ENCODE peak calls at places on chromosomes 7 and 10, in five cellular contexts. One of them, this sample, is unnamed.

GRCh38 chr10:4847580-4848020 is 21.6 kb downstream of the AKR1E2 start:
- DNase-seq in WTC11: no peak
- DNase-seq in activated CD4-positive, alpha-beta T cell treated with anti-CD3 and anti-CD28 coated beads for 4 hours: no peak
- DNase-seq in mesothelial cell of epicardium: no peak
- DNase-seq in adrenal gland: no peak
- DNase-seq in this sample: no peak

GRCh38 chr10:101123815-101124617 is 7.1 kb upstream of the TLX1 start:
- DNase-seq in activated CD4-positive, alpha-beta T cell treated with anti-CD3 and anti-CD28 coated beads for 4 hours: no peak
- DNase-seq in mesothelial cell of epicardium: no peak
- DNase-seq in adrenal gland: no peak
- DNase-seq in WTC11: no peak
- DNase-seq in this sample: no peak

GRCh38 chr7:74612015-74612829 is 45.3 kb upstream of the GTF2I start:
- DNase-seq in activated CD4-positive, alpha-beta T cell treated with anti-CD3 and anti-CD28 coated beads for 4 hours: no peak
- DNase-seq in adrenal gland: no peak
- DNase-seq in mesothelial cell of epicardium: no peak
- DNase-seq in WTC11: peak
- DNase-seq in this sample: no peak

GRCh38 chr7:111027396-111027795 is 63.5 kb upstream of the LRRN3 start:
- DNase-seq in mesothelial cell of epicardium: no peak
- DNase-seq in activated CD4-positive, alpha-beta T cell treated with anti-CD3 and anti-CD28 coated beads for 4 hours: no peak
- DNase-seq in adrenal gland: no peak
- DNase-seq in WTC11: no peak
- DNase-seq in this sample: no peak

GRCh38 chr7:140611641-140612040 is 29.0 kb downstream of the DENND2A start:
- DNase-seq in mesothelial cell of epicardium: no peak
- DNase-seq in WTC11: no peak
- DNase-seq in activated CD4-positive, alpha-beta T cell treated with anti-CD3 and anti-CD28 coated beads for 4 hours: no peak
- DNase-seq in adrenal gland: no peak
- DNase-seq in this sample: no peak

GRCh38 chr10:120221873-120222485 is 235.0 kb upstream of the PLPP4 start:
- DNase-seq in activated CD4-positive, alpha-beta T cell treated with anti-CD3 and anti-CD28 coated beads for 4 hours: no peak
- DNase-seq in WTC11: peak
- DNase-seq in mesothelial cell of epicardium: no peak
- DNase-seq in adrenal gland: no peak
- DNase-seq in this sample: no peak

GRCh38 chr10:91493313-91493712 is 83.2 kb downstream of the HECTD2 start:
- DNase-seq in mesothelial cell of epicardium: no peak
- DNase-seq in WTC11: no peak
- DNase-seq in adrenal gland: no peak
- DNase-seq in activated CD4-positive, alpha-beta T cell treated with anti-CD3 and anti-CD28 coated beads for 4 hours: no peak
- DNase-seq in this sample: no peak

GRCh38 chr7:144834516-144835165 is 1.2 kb downstream of the TPK1 start:
- DNase-seq in WTC11: no peak
- DNase-seq in adrenal gland: peak
- DNase-seq in activated CD4-positive, alpha-beta T cell treated with anti-CD3 and anti-CD28 coated beads for 4 hours: peak
- DNase-seq in mesothelial cell of epicardium: no peak
- DNase-seq in this sample: peak

GRCh38 chr10:69662173-69662685 is 32.2 kb downstream of the FAM241B start:
- DNase-seq in adrenal gland: no peak
- DNase-seq in WTC11: no peak
- DNase-seq in mesothelial cell of epicardium: no peak
- DNase-seq in activated CD4-positive, alpha-beta T cell treated with anti-CD3 and anti-CD28 coated beads for 4 hours: no peak
- DNase-seq in this sample: no peak

GRCh38 chr7:145216876-145217275 is 381.0 kb upstream of the TPK1 start:
- DNase-seq in WTC11: no peak
- DNase-seq in activated CD4-positive, alpha-beta T cell treated with anti-CD3 and anti-CD28 coated beads for 4 hours: no peak
- DNase-seq in adrenal gland: no peak
- DNase-seq in mesothelial cell of epicardium: no peak
- DNase-seq in this sample: no peak

GRCh38 chr10:32957341-32958084 is 517 bp downstream of the ITGB1 start:
- DNase-seq in adrenal gland: peak
- DNase-seq in WTC11: peak
- DNase-seq in activated CD4-positive, alpha-beta T cell treated with anti-CD3 and anti-CD28 coated beads for 4 hours: peak
- DNase-seq in mesothelial cell of epicardium: peak
- DNase-seq in this sample: peak

GRCh38 chr7:100691676-100692577 is 2.1 kb downstream of the GIGYF1 start:
- DNase-seq in adrenal gland: peak
- DNase-seq in WTC11: peak
- DNase-seq in mesothelial cell of epicardium: peak
- DNase-seq in activated CD4-positive, alpha-beta T cell treated with anti-CD3 and anti-CD28 coated beads for 4 hours: peak
- DNase-seq in this sample: peak

GRCh38 chr10:29141761-29142160 is 147.1 kb upstream of the LYZL1 start:
- DNase-seq in adrenal gland: no peak
- DNase-seq in WTC11: no peak
- DNase-seq in mesothelial cell of epicardium: no peak
- DNase-seq in activated CD4-positive, alpha-beta T cell treated with anti-CD3 and anti-CD28 coated beads for 4 hours: no peak
- DNase-seq in this sample: no peak

GRCh38 chr10:114058297-114058696 is 14.6 kb downstream of the ADRB1 start:
- DNase-seq in activated CD4-positive, alpha-beta T cell treated with anti-CD3 and anti-CD28 coated beads for 4 hours: no peak
- DNase-seq in mesothelial cell of epicardium: no peak
- DNase-seq in WTC11: no peak
- DNase-seq in adrenal gland: no peak
- DNase-seq in this sample: no peak

GRCh38 chr10:815338-816104 is 116.0 kb downstream of the LARP4B start:
- DNase-seq in WTC11: no peak
- DNase-seq in activated CD4-positive, alpha-beta T cell treated with anti-CD3 and anti-CD28 coated beads for 4 hours: no peak
- DNase-seq in adrenal gland: no peak
- DNase-seq in mesothelial cell of epicardium: no peak
- DNase-seq in this sample: no peak

GRCh38 chr7:35736725-35737124 is 41.8 kb upstream of the HERPUD2 start:
- DNase-seq in adrenal gland: no peak
- DNase-seq in WTC11: no peak
- DNase-seq in mesothelial cell of epicardium: no peak
- DNase-seq in activated CD4-positive, alpha-beta T cell treated with anti-CD3 and anti-CD28 coated beads for 4 hours: no peak
- DNase-seq in this sample: no peak

GRCh38 chr10:1240341-1240775 is 184.2 kb downstream of the WDR37 start:
- DNase-seq in mesothelial cell of epicardium: no peak
- DNase-seq in WTC11: peak
- DNase-seq in adrenal gland: no peak
- DNase-seq in activated CD4-positive, alpha-beta T cell treated with anti-CD3 and anti-CD28 coated beads for 4 hours: no peak
- DNase-seq in this sample: no peak

GRCh38 chr7:112105584-112106540 is 100.3 kb downstream of the DOCK4 start:
- DNase-seq in adrenal gland: no peak
- DNase-seq in mesothelial cell of epicardium: no peak
- DNase-seq in activated CD4-positive, alpha-beta T cell treated with anti-CD3 and anti-CD28 coated beads for 4 hours: no peak
- DNase-seq in WTC11: no peak
- DNase-seq in this sample: no peak

GRCh38 chr10:8688881-8689280 is 634.4 kb downstream of the GATA3 start:
- DNase-seq in mesothelial cell of epicardium: no peak
- DNase-seq in adrenal gland: no peak
- DNase-seq in activated CD4-positive, alpha-beta T cell treated with anti-CD3 and anti-CD28 coated beads for 4 hours: no peak
- DNase-seq in WTC11: no peak
- DNase-seq in this sample: no peak

GRCh38 chr10:101363850-101364400 is 10.0 kb downstream of the BTRC start:
- DNase-seq in adrenal gland: no peak
- DNase-seq in mesothelial cell of epicardium: no peak
- DNase-seq in WTC11: no peak
- DNase-seq in activated CD4-positive, alpha-beta T cell treated with anti-CD3 and anti-CD28 coated beads for 4 hours: no peak
- DNase-seq in this sample: no peak

This sample was measured in activated T-cell treated with anti-CD3 and anti-CD28 coated beads, Interleukin-2, amount 50 U/mL, for 1 hour.